ENCODE peak calls at places on chromosomes 1 and 21, in seven cellular contexts. H is aorta, P is stomach, B is Panc1, E is tibial artery, O is mesendoderm, W is breast epithelium. F is an unnamed sample. For H3K4me1, the result is how much of the 10 kb centered on the place peaks cover.

GRCh38 chr1:41274827-41275519 is 32.9 kb upstream of the SCMH1 start:
- DNase-seq in B (no peak), W (no peak), H (no peak), O (no peak), E (peak), P (no peak), F (no peak)

GRCh38 chr1:50976890-50977574 is 7.0 kb downstream of the CDKN2C start:
- DNase-seq in H (no peak), B (no peak), E (peak), P (no peak), O (peak), W (no peak), F (peak)

GRCh38 chr21:42721341-42721824 is 68.0 kb downstream of the PDE9A start:
- DNase-seq in H (no peak), B (no peak), W (no peak), P (no peak), E (no peak), O (no peak), F (no peak)

GRCh38 chr1:95138223-95138622 is 21.1 kb downstream of the TLCD4 start:
- DNase-seq in B (no peak), W (no peak), H (no peak), P (no peak), O (no peak), E (no peak), F (no peak)

GRCh38 chr1:21857142-21857839 is 45.2 kb downstream of the LDLRAD2 start:
- DNase-seq in E (no peak), B (no peak), O (no peak), P (no peak), W (no peak), H (no peak), F (no peak)

GRCh38 chr1:173403996-173404395 is 73.1 kb upstream of the PRDX6 start:
- DNase-seq in O (peak), H (no peak), W (no peak), E (no peak), B (no peak), P (no peak), F (peak)

GRCh38 chr21:37000381-37000780 is 6.1 kb upstream of the RIPPLY3 start:
- DNase-seq in W (no peak), H (no peak), E (no peak), B (no peak), P (no peak), O (no peak), F (no peak)

GRCh38 chr21:34189506-34189905 is 116.1 kb downstream of the MRPS6 start:
- DNase-seq in H (no peak), O (peak), B (no peak), W (no peak), E (no peak), P (no peak), F (no peak)

GRCh38 chr1:178450871-178451270 is 45.9 kb downstream of the CLEC20A start:
- DNase-seq in W (no peak), B (no peak), E (no peak), H (no peak), P (no peak), O (no peak), F (no peak)

GRCh38 chr1:87325982-87326738 is 2.5 kb upstream of the LMO4 start:
- DNase-seq in B (peak), H (no peak), O (peak), W (no peak), P (peak), E (peak), F (peak)

GRCh38 chr1:17640411-17640810 is 100.9 kb downstream of the ARHGEF10L start:
- DNase-seq in B (no peak), W (no peak), E (no peak), P (no peak), H (no peak), O (no peak), F (no peak)

GRCh38 chr1:31591425-31592093 is 15.2 kb downstream of the TINAGL1 start:
- DNase-seq in W (peak), O (no peak), H (no peak), B (no peak), E (no peak), P (no peak), F (peak)
- H3K4me1 ChIP-seq in W (under half), O (under half), H (under half), B (under half), E (under half), P (under half), F (under half)

GRCh38 chr1:2474104-2474787 is 1.8 kb upstream of the PLCH2 start:
- DNase-seq in O (no peak), E (no peak), H (no peak), B (no peak), W (no peak), P (no peak), F (no peak)
- H3K27ac ChIP-seq in O (no peak), E (no peak), H (no peak), B (peak), W (no peak), P (no peak), F (no peak)

GRCh38 chr1:19414490-19414889 is 70.8 kb downstream of the CAPZB start:
- DNase-seq in P (no peak), E (peak), W (no peak), H (no peak), B (no peak), O (no peak), F (no peak)

GRCh38 chr1:19416145-19416544 is 69.2 kb downstream of the CAPZB start:
- DNase-seq in B (no peak), O (no peak), W (no peak), P (no peak), H (no peak), E (no peak), F (no peak)

GRCh38 chr1:19418503-19418971 is 66.8 kb downstream of the CAPZB start:
- DNase-seq in P (no peak), E (no peak), B (no peak), O (no peak), W (no peak), H (no peak), F (no peak)

GRCh38 chr1:19413999-19414398 is 71.3 kb downstream of the CAPZB start:
- DNase-seq in E (no peak), O (no peak), P (no peak), H (no peak), W (no peak), B (no peak), F (no peak)

GRCh38 chr1:19416919-19417441 is 68.4 kb downstream of the CAPZB start:
- DNase-seq in B (no peak), W (no peak), O (no peak), P (no peak), E (no peak), H (no peak), F (no peak)
- H3K4me1 ChIP-seq in B (under half), W (under half), O (under half), P (half or more), E (half or more), H (under half), F (under half)

DNA sequence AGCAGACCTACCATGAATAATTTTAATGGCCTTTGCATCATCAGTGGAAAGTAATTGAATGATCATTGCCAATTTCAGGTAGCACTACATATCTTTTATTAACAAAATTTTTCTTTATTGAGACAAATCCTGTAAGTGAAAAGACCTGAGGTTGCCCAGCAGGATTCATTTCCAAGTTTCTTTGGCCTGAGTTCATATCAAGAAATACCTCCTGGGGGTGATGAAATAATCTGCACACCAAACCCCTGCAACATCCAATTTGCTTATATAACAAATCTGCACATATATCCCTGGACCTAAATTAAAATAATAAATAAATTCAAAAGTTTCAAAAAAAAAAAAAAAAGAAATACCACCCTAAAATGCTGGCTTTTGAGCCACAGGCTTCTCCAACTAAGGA is 27.3 kb upstream of the ZNF281 start:
- DNase-seq in E (no peak), B (no peak), H (no peak), O (no peak), W (no peak), P (no peak), F (no peak)
- H3K27ac ChIP-seq in E (no peak), B (no peak), H (no peak), O (no peak), W (no peak), P (no peak), F (no peak)

GRCh38 chr1:2231667-2232254 is 3.6 kb downstream of the SKI start:
- DNase-seq in H (peak), W (peak), P (peak), O (no peak), E (peak), B (no peak), F (peak)
- H3K4me1 ChIP-seq in H (under half), W (half or more), P (half or more), O (under half), E (half or more), B (under half), F (under half)

GRCh38 chr1:171222961-171223360 is 25.3 kb upstream of the FMO1 start:
- DNase-seq in O (peak), H (no peak), E (no peak), W (no peak), P (no peak), B (no peak), F (peak)
- H3K27ac ChIP-seq in O (no peak), H (peak), E (peak), W (peak), P (peak), B (no peak), F (no peak)

DNA sequence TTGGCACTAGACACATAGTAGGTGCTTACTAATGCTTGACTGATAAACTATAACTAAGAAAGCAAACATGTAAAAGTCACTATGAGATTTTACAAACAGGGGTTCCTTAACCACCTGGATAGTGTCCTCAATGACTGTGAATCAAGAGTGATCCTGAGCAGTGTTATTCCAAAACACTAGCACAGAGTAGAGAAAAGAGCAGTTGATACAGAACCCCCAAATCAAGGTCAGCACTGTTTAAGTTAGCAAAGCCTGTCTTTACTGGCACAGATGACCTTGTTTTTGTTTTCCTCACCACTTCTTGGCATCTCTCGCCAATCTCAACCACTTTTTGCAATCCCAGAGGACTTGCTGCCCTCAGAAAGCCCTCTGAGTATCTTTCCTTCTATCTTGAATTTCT is 50.7 kb downstream of the BCL9 start:
- DNase-seq in P (no peak), W (no peak), O (no peak), H (no peak), E (no peak), B (no peak), F (no peak)
- H3K4me1 ChIP-seq in P (under half), W (under half), O (under half), H (under half), E (under half), B (under half), F (under half)

GRCh38 chr1:162216604-162217003 is 147.1 kb downstream of the NOS1AP start:
- DNase-seq in E (no peak), O (no peak), B (no peak), P (no peak), W (no peak), H (no peak), F (no peak)
- H3K27ac ChIP-seq in E (no peak), O (no peak), B (peak), P (no peak), W (peak), H (no peak), F (no peak)

GRCh38 chr1:10682114-10682445 is 114.4 kb downstream of the CASZ1 start:
- DNase-seq in P (no peak), H (no peak), W (no peak), E (no peak), B (no peak), O (no peak), F (no peak)
- H3K4me1 ChIP-seq in P (half or more), H (under half), W (under half), E (half or more), B (under half), O (under half), F (under half)

DNA sequence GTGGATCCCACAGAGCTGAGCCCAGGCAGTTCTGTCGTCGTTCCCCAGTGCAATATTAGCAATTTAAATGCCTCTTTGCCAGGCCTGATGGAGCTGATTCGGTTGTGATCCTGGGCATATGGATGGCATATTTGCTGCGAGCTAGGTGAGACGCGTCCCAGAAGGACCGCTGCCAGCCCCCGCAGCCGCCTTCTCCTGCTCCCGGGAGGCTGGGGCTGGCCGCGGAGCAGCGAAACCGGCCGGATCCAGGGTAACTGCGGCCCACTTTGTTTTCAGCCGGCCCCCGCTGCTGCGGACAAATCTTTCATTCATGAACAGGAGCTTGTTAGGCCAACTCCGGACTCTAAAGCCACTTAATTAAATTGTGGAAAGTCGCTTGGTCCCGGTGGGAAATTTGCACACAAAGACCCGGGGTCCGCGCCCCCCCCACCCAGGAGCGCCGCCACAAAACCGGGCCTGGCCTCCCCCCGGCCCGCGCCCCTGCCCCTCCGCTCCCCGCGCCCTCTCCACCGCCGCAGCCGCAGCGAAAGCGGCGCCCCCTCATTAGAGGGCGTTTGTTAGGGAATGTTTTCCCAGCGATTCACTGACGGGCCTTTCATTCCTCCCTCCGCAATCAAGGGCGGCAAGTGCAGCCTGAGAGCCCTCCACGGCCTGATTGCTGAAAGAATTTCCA is 383.3 kb downstream of the RRAGC start:
- DNase-seq in H (no peak), P (no peak), W (no peak), O (peak), B (no peak), E (no peak), F (peak)
- H3K27ac ChIP-seq in H (no peak), P (no peak), W (no peak), O (peak), B (no peak), E (no peak), F (peak)